ENCODE peak calls at places on chromosomes 7 and 10, in nine cellular contexts. G, V, I, A, H, Z, Q, D and R are unnamed samples.

GRCh38 chr10:96560970-96561887 is 25.6 kb downstream of the TM9SF3 start:
- DNase-seq in G (no peak), V (no peak), I (no peak), A (no peak), H (no peak), Z (no peak), Q (no peak), D (no peak), R (peak)

GRCh38 chr10:80264081-80265056 is 25.1 kb downstream of the MAT1A start:
- DNase-seq in G (no peak), V (no peak), I (no peak), A (no peak), H (no peak), Z (no peak), Q (no peak), D (no peak), R (no peak)

GRCh38 chr10:44801383-44802327 is 109.5 kb upstream of the TMEM72 start:
- DNase-seq in G (no peak), V (peak), I (peak), A (peak), H (peak), Z (peak), Q (peak), D (peak), R (peak)

GRCh38 chr10:80324086-80324485 is 32.5 kb downstream of the DYDC1 start:
- DNase-seq in G (no peak), V (no peak), I (no peak), A (peak), H (no peak), Z (no peak), Q (peak), D (no peak), R (peak)

GRCh38 chr10:44389150-44389549 is 4.3 kb upstream of the CXCL12 start:
- DNase-seq in G (no peak), V (peak), I (no peak), A (no peak), H (no peak), Z (no peak), Q (no peak), D (no peak), R (no peak)

GRCh38 chr10:33721509-33721908 is 387.0 kb upstream of the NRP1 start:
- DNase-seq in G (no peak), V (no peak), I (no peak), A (no peak), H (no peak), Z (peak), Q (no peak), D (no peak), R (no peak)

GRCh38 chr7:116534790-116535189 is 10.0 kb downstream of the CAV1 start:
- DNase-seq in G (no peak), V (no peak), I (peak), A (peak), H (no peak), Z (no peak), Q (no peak), D (no peak), R (peak)

GRCh38 chr7:128591705-128592104 is 80.4 kb upstream of the GARIN1A start:
- DNase-seq in G (no peak), V (no peak), I (no peak), A (no peak), H (no peak), Z (no peak), Q (no peak), D (no peak), R (no peak)

GRCh38 chr10:73876566-73876965 is 2.2 kb upstream of the CAMK2G start:
- DNase-seq in G (no peak), V (no peak), I (no peak), A (no peak), H (no peak), Z (no peak), Q (no peak), D (no peak), R (no peak)

GRCh38 chr10:63520463-63521388 is 475 bp upstream of the REEP3 start:
- DNase-seq in G (peak), V (peak), I (peak), A (peak), H (no peak), Z (no peak), Q (peak), D (peak), R (peak)

GRCh38 chr7:93544686-93545085 is 29.8 kb downstream of the CALCR start:
- DNase-seq in G (no peak), V (no peak), I (no peak), A (no peak), H (no peak), Z (no peak), Q (peak), D (no peak), R (no peak)

GRCh38 chr7:44883961-44884360 is 1.4 kb downstream of the PURB start:
- DNase-seq in G (no peak), V (no peak), I (no peak), A (no peak), H (no peak), Z (no peak), Q (no peak), D (no peak), R (no peak)

GRCh38 chr7:44882899-44883298 is 2.4 kb downstream of the PURB start:
- DNase-seq in G (no peak), V (no peak), I (no peak), A (peak), H (no peak), Z (no peak), Q (no peak), D (no peak), R (peak)

GRCh38 chr7:44881610-44882009 is 3.7 kb downstream of the PURB start:
- DNase-seq in G (no peak), V (no peak), I (no peak), A (peak), H (no peak), Z (no peak), Q (peak), D (no peak), R (peak)

GRCh38 chr7:44881066-44881600 is 4.2 kb downstream of the PURB start:
- DNase-seq in G (no peak), V (no peak), I (no peak), A (no peak), H (no peak), Z (no peak), Q (no peak), D (no peak), R (no peak)

GRCh38 chr7:44880317-44881018 is 4.9 kb downstream of the PURB start:
- DNase-seq in G (no peak), V (no peak), I (no peak), A (no peak), H (no peak), Z (no peak), Q (no peak), D (no peak), R (no peak)
- H3K4me3 ChIP-seq in G (peak), V (no peak), I (peak), A (peak), H (peak), Z (peak), Q (peak), D (no peak), R (peak)

DNA sequence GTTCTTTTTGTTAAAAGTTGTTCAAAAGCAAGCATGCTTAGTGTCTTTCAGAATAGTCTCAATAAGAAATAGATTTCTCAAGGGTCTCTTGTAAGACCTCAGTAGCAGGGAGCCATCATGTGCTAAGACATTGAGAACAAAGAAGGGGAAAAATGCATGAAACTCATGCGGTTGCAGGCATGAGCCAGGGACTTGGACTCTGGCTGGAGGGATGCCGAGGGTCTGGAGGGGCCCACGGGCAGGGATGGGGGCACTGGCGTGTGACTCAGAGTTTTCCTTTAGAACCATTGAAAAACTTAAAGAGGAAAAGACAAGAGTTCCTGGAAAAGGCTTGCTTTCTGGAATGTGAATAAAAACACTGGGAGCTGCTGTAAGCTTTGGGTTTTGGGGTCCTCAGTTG is 253.3 kb downstream of the CCDC3 start:
- DNase-seq in G (no peak), V (no peak), I (no peak), A (no peak), H (no peak), Z (no peak), Q (no peak), D (no peak), R (no peak)
- TF ChIP-seq CTCF in G (no peak), V (no peak), I (no peak), A (no peak), H (no peak), Z (no peak), Q (no peak), D (no peak), R (no peak)

DNA sequence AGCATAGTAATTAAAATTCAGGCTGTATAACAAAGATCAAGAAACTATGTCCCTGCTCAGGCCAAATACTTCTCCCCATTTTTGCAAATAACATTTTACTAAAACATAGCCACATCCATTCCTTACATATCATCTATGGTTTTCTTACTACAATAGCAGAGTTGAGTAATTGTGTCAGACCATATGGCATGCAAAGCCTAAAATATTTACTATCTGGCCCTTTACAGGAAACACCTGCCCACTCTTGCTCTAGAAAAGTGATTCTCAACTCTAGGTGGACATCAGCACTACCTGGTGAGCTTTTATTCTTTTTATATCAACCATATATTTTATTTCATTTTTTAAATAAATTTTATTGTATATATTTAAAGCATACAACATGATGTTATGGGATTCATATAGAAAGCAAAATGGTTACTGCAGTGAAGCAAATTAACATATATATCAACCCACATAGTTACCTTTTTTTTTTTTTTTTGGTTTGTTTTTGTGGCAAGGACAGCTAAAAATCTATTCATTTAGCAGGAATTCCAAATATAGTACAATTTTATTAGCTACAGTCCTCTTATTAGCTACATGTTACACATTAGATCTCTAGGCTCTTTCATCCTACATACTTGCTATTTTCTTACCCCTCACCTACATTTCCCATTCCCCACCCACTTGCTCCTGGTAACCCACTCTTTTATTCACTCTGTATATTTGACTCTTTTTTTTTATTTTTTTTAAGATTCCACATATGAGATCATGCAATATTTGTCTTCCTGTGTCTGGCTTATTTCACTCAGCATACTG is 19.6 kb downstream of the ABI1 start:
- DNase-seq in G (no peak), V (no peak), I (no peak), A (peak), H (no peak), Z (no peak), Q (no peak), D (no peak), R (no peak)
- H3K4me3 ChIP-seq in G (no peak), V (no peak), I (no peak), A (no peak), H (no peak), Z (no peak), Q (no peak), D (no peak), R (no peak)

GRCh38 chr10:79072994-79073654 is 4.4 kb downstream of the ZMIZ1 start:
- DNase-seq in G (no peak), V (no peak), I (no peak), A (no peak), H (no peak), Z (no peak), Q (no peak), D (no peak), R (no peak)
- TF ChIP-seq CTCF in G (peak), V (no peak), I (no peak), A (peak), H (no peak), Z (no peak), Q (peak), D (no peak), R (peak)

GRCh38 chr10:12898271-12898670 is 103.2 kb downstream of the CCDC3 start:
- DNase-seq in G (no peak), V (no peak), I (no peak), A (no peak), H (no peak), Z (no peak), Q (no peak), D (no peak), R (no peak)

GRCh38 chr10:12906051-12906541 is 95.4 kb downstream of the CCDC3 start:
- DNase-seq in G (no peak), V (peak), I (peak), A (no peak), H (peak), Z (no peak), Q (no peak), D (no peak), R (no peak)

GRCh38 chr10:12902135-12902572 is 99.4 kb downstream of the CCDC3 start:
- DNase-seq in G (peak), V (peak), I (no peak), A (peak), H (no peak), Z (no peak), Q (peak), D (no peak), R (peak)

GRCh38 chr10:12905067-12905466 is 96.4 kb downstream of the CCDC3 start:
- DNase-seq in G (no peak), V (no peak), I (no peak), A (no peak), H (no peak), Z (no peak), Q (no peak), D (no peak), R (no peak)

DNA sequence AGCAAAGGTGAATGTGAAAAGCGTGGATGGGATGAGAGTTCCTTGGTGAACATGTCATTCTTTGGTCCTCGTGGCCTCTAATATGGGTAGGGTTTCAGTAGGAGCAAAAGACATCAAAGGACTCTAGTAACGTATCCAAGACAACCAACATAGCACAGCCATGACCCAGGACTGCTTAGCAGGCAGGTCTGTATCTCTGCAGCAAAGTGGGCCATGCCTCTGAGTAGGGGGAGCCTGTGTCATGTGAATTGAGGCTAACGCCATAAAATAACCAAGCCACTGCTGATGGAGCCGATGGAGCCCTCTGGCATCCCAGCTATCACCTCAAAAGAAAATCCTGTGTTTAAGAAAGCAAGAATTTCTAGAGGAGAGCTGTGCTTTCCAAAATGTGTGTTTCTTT is 98.6 kb downstream of the CCDC3 start:
- DNase-seq in G (no peak), V (no peak), I (no peak), A (no peak), H (no peak), Z (no peak), Q (no peak), D (no peak), R (no peak)
- H3K4me3 ChIP-seq in G (no peak), V (no peak), I (no peak), A (no peak), H (no peak), Z (no peak), Q (no peak), D (no peak), R (no peak)

GRCh38 chr7:23332193-23332592 is 33.1 kb downstream of the MALSU1 start:
- DNase-seq in G (no peak), V (no peak), I (no peak), A (no peak), H (no peak), Z (no peak), Q (no peak), D (no peak), R (no peak)

GRCh38 chr7:23332881-23333612 is 33.9 kb downstream of the MALSU1 start:
- DNase-seq in G (no peak), V (peak), I (no peak), A (peak), H (no peak), Z (no peak), Q (peak), D (no peak), R (no peak)

GRCh38 chr7:23335141-23335540 is 36.0 kb downstream of the MALSU1 start:
- DNase-seq in G (no peak), V (no peak), I (no peak), A (no peak), H (no peak), Z (no peak), Q (no peak), D (no peak), R (no peak)

GRCh38 chr7:23334482-23335056 is 35.4 kb downstream of the MALSU1 start:
- DNase-seq in G (peak), V (peak), I (no peak), A (peak), H (no peak), Z (no peak), Q (peak), D (no peak), R (peak)

DNA sequence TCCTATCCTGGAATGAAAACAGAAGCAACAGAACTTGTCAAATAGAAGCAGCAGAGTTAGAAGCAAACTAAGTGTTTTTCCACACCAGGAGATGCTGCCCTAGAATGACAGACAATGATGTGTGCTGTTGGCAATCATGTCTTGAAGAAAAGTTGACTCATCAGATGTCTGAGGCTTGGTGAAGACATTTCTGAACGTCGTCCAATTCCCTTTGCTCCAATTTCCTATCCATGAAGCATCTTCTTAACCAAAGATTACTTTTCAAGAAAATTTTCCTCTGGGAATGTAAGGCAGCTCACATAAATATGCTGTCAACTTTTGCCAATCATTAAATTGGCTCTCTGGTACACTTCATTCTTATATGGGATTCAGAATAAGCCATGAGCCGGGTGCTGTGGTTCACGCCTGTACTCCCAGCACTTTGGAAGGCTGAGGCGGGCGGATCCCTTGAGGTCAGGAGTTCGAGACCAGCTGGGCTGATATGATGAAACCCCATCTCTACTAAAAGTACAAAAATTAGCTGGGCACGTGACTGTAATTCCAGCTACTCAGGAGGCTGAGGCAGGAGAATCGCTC is 34.6 kb downstream of the MALSU1 start:
- DNase-seq in G (peak), V (peak), I (no peak), A (peak), H (no peak), Z (no peak), Q (peak), D (no peak), R (peak)
- TF ChIP-seq CTCF in G (no peak), V (no peak), I (no peak), A (no peak), H (no peak), Z (no peak), Q (no peak), D (no peak), R (no peak)